ENCODE peak calls at places on chromosomes 2 and 18, in four cellular contexts. V, H, E and X are unnamed samples.

GRCh38 chr2:240796543-240797499 is 23.2 kb downstream of the KIF1A start:
- DNase-seq in E (no peak), H (no peak), V (no peak), X (no peak)

GRCh38 chr2:12716250-12717190 is at the start of gene TRIB2:
- DNase-seq in V (no peak), E (peak), H (peak), X (peak)

GRCh38 chr2:186294489-186294888 is 191.6 kb upstream of the ZC3H15 start:
- DNase-seq in E (no peak), H (no peak), V (no peak), X (no peak)

GRCh38 chr2:33529771-33530481 is 53.5 kb downstream of the RASGRP3 start:
- DNase-seq in V (peak), H (peak), E (peak), X (no peak)

GRCh38 chr2:30768708-30769580 is 38.3 kb downstream of the CAPN13 start:
- DNase-seq in E (no peak), H (no peak), V (no peak), X (peak)

GRCh38 chr2:71930073-71930681 is 217.5 kb downstream of the CYP26B1 start:
- DNase-seq in E (no peak), V (peak), H (peak), X (peak)

GRCh38 chr2:214810670-214811069 is 1.2 kb upstream of the BARD1 start:
- DNase-seq in V (no peak), H (peak), E (peak), X (no peak)

GRCh38 chr2:1843646-1844045 is 99.3 kb upstream of the PXDN start:
- DNase-seq in V (no peak), E (no peak), H (no peak), X (no peak)

GRCh38 chr2:72913531-72914225 is 3.6 kb upstream of the EMX1 start:
- DNase-seq in E (no peak), H (peak), V (no peak), X (no peak)

GRCh38 chr2:47174731-47175361 is 19.7 kb upstream of the STPG4 start:
- DNase-seq in V (no peak), H (peak), E (peak), X (no peak)

GRCh38 chr18:12278765-12279682 is 24.9 kb downstream of the CIDEA start:
- DNase-seq in V (peak), E (no peak), H (peak), X (peak)

GRCh38 chr2:119428488-119429224 is 3.0 kb upstream of the TMEM37 start:
- DNase-seq in H (no peak), V (no peak), E (no peak), X (no peak)

GRCh38 chr18:12310762-12311161 is 2.7 kb downstream of the TUBB6 start:
- DNase-seq in V (no peak), E (no peak), H (no peak), X (no peak)

GRCh38 chr2:54895735-54896134 is 154.5 kb downstream of the RTN4 start:
- DNase-seq in E (no peak), H (peak), V (peak), X (no peak)

GRCh38 chr2:200777275-200777674 is 34.4 kb upstream of the BZW1 start:
- DNase-seq in V (no peak), E (no peak), H (no peak), X (no peak)

GRCh38 chr2:24771905-24772586 is 21.1 kb downstream of the PTRHD1 start:
- DNase-seq in H (no peak), E (no peak), V (no peak), X (no peak)

GRCh38 chr2:70861774-70862644 is 26.4 kb upstream of the CD207 start:
- DNase-seq in E (peak), V (peak), H (peak), X (peak)

GRCh38 chr18:26637983-26638382 is 89.6 kb upstream of the KCTD1 start:
- DNase-seq in E (no peak), H (no peak), V (no peak), X (no peak)

GRCh38 chr2:121858406-121858805 is 103.0 kb downstream of the TSN start:
- DNase-seq in H (peak), E (no peak), V (no peak), X (no peak)

GRCh38 chr2:207156451-207157161 is 9.1 kb downstream of the KLF7 start:
- DNase-seq in H (no peak), V (no peak), E (peak), X (no peak)

GRCh38 chr2:106165064-106165463 is 29.0 kb downstream of the UXS1 start:
- DNase-seq in H (no peak), V (no peak), E (no peak), X (no peak)

GRCh38 chr2:189163889-189164288 is 15.7 kb downstream of the COL5A2 start:
- DNase-seq in V (peak), H (peak), E (no peak), X (no peak)

GRCh38 chr18:48563027-48563426 is 24.2 kb downstream of the CTIF start:
- DNase-seq in H (peak), V (peak), E (no peak), X (no peak)

GRCh38 chr18:24414349-24415003 is 12.0 kb upstream of the IMPACT start:
- DNase-seq in E (peak), H (no peak), V (no peak), X (no peak)

GRCh38 chr18:24408496-24408895 is 10.9 kb upstream of the OSBPL1A start:
- DNase-seq in E (no peak), V (no peak), H (no peak), X (no peak)

GRCh38 chr18:24417465-24417864 is 9.0 kb upstream of the IMPACT start:
- DNase-seq in E (no peak), V (no peak), H (no peak), X (no peak)

GRCh38 chr18:24413148-24413547 is 13.3 kb upstream of the IMPACT start:
- DNase-seq in V (no peak), E (no peak), H (peak), X (no peak)
- TF ChIP-seq CTCF in V (peak), E (no peak), H (peak), X (peak)

GRCh38 chr2:129777146-129777545 is 202.3 kb upstream of the RAB6C start:
- DNase-seq in H (no peak), V (no peak), E (no peak), X (peak)

GRCh38 chr2:129778608-129778877 is 200.9 kb upstream of the RAB6C start:
- DNase-seq in H (no peak), E (no peak), V (no peak), X (no peak)

GRCh38 chr2:129779783-129780182 is 199.7 kb upstream of the RAB6C start:
- DNase-seq in V (no peak), H (no peak), E (no peak), X (no peak)

GRCh38 chr2:129777757-129778607 is 201.5 kb upstream of the RAB6C start:
- DNase-seq in E (no peak), H (no peak), V (no peak), X (peak)

DNA sequence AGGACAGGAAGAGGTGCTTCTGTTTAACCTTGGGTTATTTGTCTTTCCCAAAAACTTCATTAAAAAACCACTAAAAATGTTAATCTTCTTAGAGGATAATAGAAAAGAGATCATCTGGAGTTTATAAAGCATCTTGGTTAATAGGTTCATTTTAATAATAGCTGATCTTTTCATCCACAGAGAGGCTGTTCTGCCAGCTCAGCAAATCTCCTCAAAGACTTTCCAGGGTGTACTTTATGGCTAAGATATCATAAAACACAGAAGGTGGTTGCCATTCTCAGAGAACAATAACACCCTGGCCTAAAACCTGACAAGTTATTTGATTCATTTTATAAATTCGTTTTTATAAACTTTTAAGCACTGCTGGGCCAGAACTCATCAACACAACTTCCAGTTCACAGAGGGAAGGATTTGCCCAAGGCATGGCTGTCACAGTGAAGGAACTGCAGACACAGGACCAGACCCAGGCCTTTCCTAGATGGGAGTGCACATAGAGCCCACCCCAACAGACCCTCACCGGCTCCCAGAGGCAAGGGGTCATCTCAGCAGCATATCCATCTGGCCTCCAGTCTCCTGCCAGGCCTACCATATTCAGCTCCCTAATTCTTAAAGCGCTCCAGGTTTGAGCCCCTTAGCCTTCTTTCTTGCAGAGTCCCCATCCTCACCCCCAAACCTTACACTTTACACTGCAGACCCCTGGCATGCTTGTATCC is 203.4 kb upstream of the RAB6C start:
- DNase-seq in E (no peak), V (no peak), H (no peak), X (peak)
- TF ChIP-seq CTCF in E (no peak), V (no peak), H (no peak), X (no peak)

GRCh38 chr2:115161531-115162453 is 719.4 kb downstream of the DPP10 start:
- DNase-seq in V (no peak), H (no peak), E (no peak), X (no peak)

GRCh38 chr2:115163572-115163971 is 721.1 kb downstream of the DPP10 start:
- DNase-seq in V (no peak), E (no peak), H (no peak), X (no peak)

GRCh38 chr2:115162454-115163293 is 720.2 kb downstream of the DPP10 start:
- DNase-seq in E (no peak), V (no peak), H (peak), X (no peak)

GRCh38 chr2:115168457-115168856 is 726.0 kb downstream of the DPP10 start:
- DNase-seq in E (no peak), V (no peak), H (no peak), X (no peak)

DNA sequence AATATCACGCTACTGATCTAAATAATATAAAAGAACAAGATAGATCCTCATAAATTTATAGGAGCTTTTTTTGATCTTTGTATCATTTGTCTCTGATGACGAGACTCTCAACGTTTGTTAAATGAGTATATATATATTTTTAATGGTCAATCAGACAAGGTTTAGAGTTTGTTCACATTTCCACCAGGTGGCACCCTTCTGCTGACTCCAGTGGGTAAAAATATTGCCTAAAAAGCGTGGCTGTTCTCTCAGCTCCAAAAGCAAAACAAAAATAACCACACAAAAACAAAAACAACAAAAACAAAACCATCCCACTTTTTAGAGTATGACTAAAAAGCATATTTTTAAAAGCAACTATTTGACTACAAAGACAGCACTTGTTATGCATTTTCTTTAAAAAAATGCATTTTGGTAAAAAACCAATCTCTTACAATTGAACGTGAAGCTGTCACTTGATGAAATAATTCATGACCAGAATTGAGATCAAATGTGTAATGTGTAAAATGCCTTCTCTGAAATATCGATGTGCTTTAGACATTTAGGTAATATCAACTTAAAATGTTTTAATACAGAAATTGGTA is 723.2 kb downstream of the DPP10 start:
- DNase-seq in H (peak), V (no peak), E (peak), X (no peak)
- TF ChIP-seq CTCF in H (peak), V (peak), E (peak), X (peak)

GRCh38 chr2:58553937-58554336 is 312.8 kb upstream of the FANCL start:
- DNase-seq in H (no peak), V (no peak), E (peak), X (no peak)
- TF ChIP-seq CTCF in H (peak), V (peak), E (peak), X (peak)

DNA sequence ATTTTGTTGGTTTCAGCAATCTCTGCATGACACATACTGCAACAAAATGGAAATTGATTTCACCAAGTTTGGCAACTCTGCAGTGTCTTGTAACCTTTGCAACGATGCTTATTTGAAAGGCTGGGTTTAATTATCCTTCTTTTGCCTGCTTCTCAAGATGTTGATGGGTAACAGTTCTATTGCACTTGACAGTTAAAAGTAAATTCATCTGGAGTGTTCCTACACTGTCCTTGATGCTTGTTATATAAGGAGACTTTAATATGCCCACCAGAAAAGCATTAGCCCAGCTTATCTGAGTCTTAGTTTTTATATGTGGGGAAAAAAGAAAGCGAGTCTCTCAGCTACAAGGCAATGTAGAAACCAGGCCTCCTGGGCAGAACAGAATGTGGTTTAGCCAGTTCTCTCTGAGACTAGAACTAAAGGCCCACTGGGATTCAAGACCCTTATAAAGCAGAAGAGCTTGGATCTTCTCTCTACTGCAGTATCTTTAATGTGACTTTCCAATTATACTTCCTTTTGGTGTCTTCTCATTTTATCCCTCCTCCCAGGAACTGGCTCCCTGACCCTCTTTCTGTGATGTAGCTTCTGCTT is 106.8 kb upstream of the LYPD6 start:
- DNase-seq in V (no peak), E (no peak), H (no peak), X (no peak)
- TF ChIP-seq CTCF in V (no peak), E (no peak), H (no peak), X (no peak)

GRCh38 chr18:13756671-13757070 is 30.2 kb downstream of the RNMT start:
- DNase-seq in H (no peak), E (no peak), V (no peak), X (no peak)
- TF ChIP-seq CTCF in H (no peak), E (no peak), V (no peak), X (no peak)

DNA sequence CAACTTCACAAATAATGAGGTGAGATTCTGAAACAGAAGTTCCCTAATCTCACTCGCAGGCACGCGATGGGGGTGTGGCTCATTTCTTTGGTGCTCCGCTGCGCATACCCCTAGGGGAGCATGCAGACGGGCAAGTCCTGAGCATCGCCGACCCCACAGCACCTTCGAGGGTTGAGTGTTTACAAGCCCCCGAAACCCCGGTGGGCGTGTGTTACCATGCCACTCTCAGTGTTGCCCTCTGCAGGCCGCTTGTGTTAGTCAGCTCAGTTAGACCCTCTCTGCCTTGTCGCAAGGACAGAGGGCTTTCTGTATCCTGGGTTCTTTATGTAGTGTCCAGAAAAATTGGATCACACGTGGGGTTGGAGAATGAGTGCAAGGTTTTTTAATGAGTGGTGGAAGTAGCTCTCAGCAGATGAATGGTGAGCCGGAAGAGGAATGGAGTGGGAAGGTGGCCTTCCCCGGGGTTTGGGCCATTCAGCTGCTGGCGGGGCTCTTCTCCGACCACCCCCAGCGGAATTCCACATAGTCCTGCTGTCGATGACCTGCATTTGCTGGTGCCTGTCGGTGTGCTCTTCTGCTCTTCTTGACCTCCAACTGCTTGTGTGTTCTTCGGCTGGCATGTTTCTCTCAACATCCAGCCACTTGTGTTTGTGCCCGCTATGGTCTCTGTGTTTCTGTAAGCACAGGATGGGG is 191.3 kb downstream of the RPRM start:
- DNase-seq in H (no peak), V (no peak), E (no peak), X (no peak)
- TF ChIP-seq CTCF in H (no peak), V (no peak), E (no peak), X (peak)

GRCh38 chr2:219455635-219456034 is 21.0 kb downstream of the SPEG start:
- DNase-seq in H (no peak), E (no peak), V (no peak), X (no peak)

GRCh38 chr2:219460424-219460926 is 25.8 kb downstream of the SPEG start:
- DNase-seq in V (no peak), H (peak), E (no peak), X (peak)

GRCh38 chr2:219458996-219459395 is 24.4 kb downstream of the SPEG start:
- DNase-seq in E (no peak), H (no peak), V (no peak), X (no peak)

GRCh38 chr2:219459460-219460311 is 25.0 kb downstream of the SPEG start:
- DNase-seq in E (peak), V (no peak), H (peak), X (no peak)

GRCh38 chr2:219457784-219458369 is 23.2 kb downstream of the SPEG start:
- DNase-seq in E (peak), V (no peak), H (peak), X (no peak)
- TF ChIP-seq CTCF in E (peak), V (no peak), H (no peak), X (no peak)

GRCh38 chr2:173090291-173090877 is 14.7 kb downstream of the MAP3K20 start:
- DNase-seq in E (no peak), V (no peak), H (peak), X (no peak)

GRCh38 chr2:173094731-173095130 is 19.1 kb downstream of the MAP3K20 start:
- DNase-seq in E (no peak), H (no peak), V (no peak), X (no peak)

GRCh38 chr2:173087793-173088493 is 12.3 kb downstream of the MAP3K20 start:
- DNase-seq in V (no peak), H (no peak), E (no peak), X (no peak)

GRCh38 chr2:173092844-173093402 is 17.3 kb downstream of the MAP3K20 start:
- DNase-seq in V (no peak), E (no peak), H (no peak), X (no peak)

DNA sequence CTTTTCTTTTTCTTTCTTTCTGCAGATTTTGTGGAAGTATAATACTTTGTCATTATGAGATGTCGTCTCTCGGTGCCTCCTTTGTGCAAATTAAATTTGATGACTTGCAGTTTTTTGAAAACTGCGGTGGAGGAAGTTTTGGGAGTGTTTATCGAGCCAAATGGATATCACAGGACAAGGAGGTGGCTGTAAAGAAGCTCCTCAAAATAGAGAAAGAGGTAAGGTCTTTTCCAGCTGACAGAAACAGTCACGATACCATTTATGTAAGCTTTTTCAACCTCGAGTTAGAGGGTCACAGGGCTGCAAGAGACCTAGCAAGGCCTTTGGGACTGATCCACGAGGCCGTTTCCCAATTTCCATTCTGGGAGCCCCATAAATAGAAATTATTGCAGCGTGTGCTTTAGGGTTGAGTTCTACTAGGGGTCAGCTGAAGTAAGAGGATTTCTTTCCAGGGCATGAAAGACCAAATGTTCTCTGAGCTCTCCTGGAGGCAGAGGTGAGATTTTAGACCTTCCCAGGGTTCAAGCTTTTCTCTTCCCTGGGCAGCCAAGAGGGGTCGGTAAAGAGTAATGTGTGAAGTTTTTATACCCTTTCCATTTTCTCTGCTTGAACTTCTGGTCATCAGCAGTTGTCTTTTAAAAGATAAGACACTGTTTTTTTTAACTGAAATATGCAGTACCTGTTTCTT is 15.5 kb downstream of the MAP3K20 start:
- DNase-seq in H (no peak), E (no peak), V (no peak), X (no peak)
- TF ChIP-seq CTCF in H (no peak), E (no peak), V (peak), X (no peak)

DNA sequence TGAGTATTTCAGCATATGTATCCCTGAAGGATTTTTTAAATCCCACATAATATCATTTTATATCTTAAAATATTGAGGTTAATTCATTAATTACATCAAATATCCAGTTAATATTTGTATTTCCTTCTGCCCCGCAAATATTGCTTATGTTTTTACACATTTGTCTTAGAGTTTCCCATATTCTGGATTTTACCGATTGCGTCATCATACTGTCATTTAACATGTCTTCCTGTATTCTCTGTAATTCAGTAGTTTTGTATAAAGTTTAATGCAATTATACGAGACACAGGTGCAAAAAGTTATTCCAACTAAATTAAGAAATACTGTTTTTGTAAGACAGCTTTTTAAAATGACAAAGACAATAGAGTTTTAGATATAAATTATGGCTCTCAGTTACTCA is 33.5 kb upstream of the UBXN4 start:
- DNase-seq in V (no peak), H (no peak), E (no peak), X (no peak)
- TF ChIP-seq CTCF in V (no peak), H (no peak), E (no peak), X (no peak)